ENCODE peak calls at places on chromosome 9, in six cellular contexts. R, E, B, F, G and X are unnamed samples.
A peak's percentile ranks its signal among the peaks of the same experiment; 100 is the strongest.

GRCh38 chr9:76200730-76201129 is 193.5 kb downstream of the RFK start:
- DNase-seq in R (no peak), B (no peak), E (no peak), F (no peak), G (no peak), X (no peak)

GRCh38 chr9:8764041-8764440 is 964.5 kb upstream of the DMAC1 start:
- DNase-seq in G (no peak), B (no peak), E (no peak), F (peak; percentile 33), R (no peak), X (no peak)

GRCh38 chr9:21499912-21500311 is 17.8 kb upstream of the IFNE start:
- DNase-seq in B (no peak), E (no peak), R (no peak), F (no peak), G (no peak), X (no peak)

GRCh38 chr9:104304925-104305324 is 199.1 kb upstream of the OR13F1 start:
- DNase-seq in B (no peak), E (no peak), G (no peak), F (no peak), R (no peak), X (no peak)

GRCh38 chr9:97349400-97349799 is 41.9 kb downstream of the CCDC180 start:
- DNase-seq in B (no peak), F (no peak), E (no peak), R (no peak), G (no peak), X (no peak)

GRCh38 chr9:116564266-116564793 is 122.8 kb upstream of the TRIM32 start:
- DNase-seq in E (no peak), F (no peak), R (no peak), G (no peak), B (no peak), X (no peak)

GRCh38 chr9:109047259-109047658 is 34.0 kb upstream of the CTNNAL1 start:
- DNase-seq in F (no peak), R (no peak), B (no peak), G (no peak), E (no peak), X (no peak)

GRCh38 chr9:133953976-133954709 is 38.0 kb downstream of the VAV2 start:
- DNase-seq in F (no peak), B (no peak), G (no peak), E (no peak), R (peak; percentile 61), X (no peak)

GRCh38 chr9:35708146-35708545 is 18.4 kb upstream of the TPM2 start:
- DNase-seq in G (no peak), F (no peak), B (no peak), R (no peak), E (no peak), X (no peak)

GRCh38 chr9:81669011-81669739 is 20.2 kb downstream of the TLE1 start:
- DNase-seq in B (no peak), G (no peak), E (no peak), F (no peak), R (no peak), X (no peak)

GRCh38 chr9:125820100-125820804 is 73.1 kb downstream of the PBX3 start:
- DNase-seq in E (no peak), F (no peak), G (no peak), R (no peak), B (no peak), X (no peak)

GRCh38 chr9:3658964-3659363 is 133.2 kb upstream of the RFX3 start:
- DNase-seq in R (no peak), F (no peak), G (no peak), B (no peak), E (no peak), X (no peak)

GRCh38 chr9:136088939-136089696 is 6.0 kb downstream of the NACC2 start:
- DNase-seq in E (no peak), F (peak; percentile 46), B (no peak), R (no peak), G (no peak), X (no peak)

GRCh38 chr9:4137755-4138154 is 162.1 kb downstream of the GLIS3 start:
- DNase-seq in G (no peak), E (no peak), F (no peak), B (no peak), R (no peak), X (no peak)

GRCh38 chr9:14451949-14452348 is 138.0 kb upstream of the NFIB start:
- DNase-seq in G (no peak), B (no peak), F (no peak), E (no peak), R (no peak), X (no peak)

GRCh38 chr9:21114311-21114710 is 27.3 kb downstream of the IFNW1 start:
- DNase-seq in R (no peak), G (no peak), E (no peak), F (no peak), B (no peak), X (no peak)

GRCh38 chr9:111297061-111297824 is 32.8 kb downstream of the OR2K2 start:
- DNase-seq in R (no peak), E (no peak), B (no peak), G (no peak), F (no peak), X (no peak)

GRCh38 chr9:81335879-81336421 is 353.4 kb downstream of the TLE1 start:
- DNase-seq in B (no peak), G (no peak), E (no peak), R (no peak), F (no peak), X (no peak)

GRCh38 chr9:119368179-119368578 is 1.1 kb downstream of the BRINP1 start:
- DNase-seq in E (no peak), G (no peak), B (no peak), F (no peak), R (no peak), X (no peak)

GRCh38 chr9:98860871-98861293 is 53.4 kb downstream of the GALNT12 start:
- DNase-seq in B (no peak), E (no peak), G (peak; percentile 66), F (peak; percentile 49), R (no peak), X (peak; percentile 12)

GRCh38 chr9:99720455-99721050 is 101.1 kb upstream of the NR4A3 start:
- DNase-seq in F (no peak), E (no peak), R (peak; percentile 55), G (no peak), B (no peak), X (no peak)

GRCh38 chr9:83435301-83435700 is 102.9 kb downstream of the FRMD3 start:
- DNase-seq in G (no peak), R (no peak), E (no peak), F (no peak), B (no peak), X (no peak)

GRCh38 chr9:113604393-113604792 is 140.9 kb downstream of the RGS3 start:
- DNase-seq in E (no peak), B (no peak), R (no peak), G (no peak), F (no peak), X (no peak)

GRCh38 chr9:113609562-113610318 is 146.2 kb downstream of the RGS3 start:
- DNase-seq in B (peak; percentile 97), F (peak; percentile 47), R (no peak), G (no peak), E (no peak), X (no peak)

GRCh38 chr9:113611461-113612215 is 148.1 kb downstream of the RGS3 start:
- DNase-seq in F (no peak), B (no peak), G (no peak), E (no peak), R (no peak), X (no peak)

GRCh38 chr9:113612216-113612747 is 148.8 kb downstream of the RGS3 start:
- DNase-seq in R (no peak), G (no peak), B (no peak), E (no peak), F (no peak), X (no peak)

DNA sequence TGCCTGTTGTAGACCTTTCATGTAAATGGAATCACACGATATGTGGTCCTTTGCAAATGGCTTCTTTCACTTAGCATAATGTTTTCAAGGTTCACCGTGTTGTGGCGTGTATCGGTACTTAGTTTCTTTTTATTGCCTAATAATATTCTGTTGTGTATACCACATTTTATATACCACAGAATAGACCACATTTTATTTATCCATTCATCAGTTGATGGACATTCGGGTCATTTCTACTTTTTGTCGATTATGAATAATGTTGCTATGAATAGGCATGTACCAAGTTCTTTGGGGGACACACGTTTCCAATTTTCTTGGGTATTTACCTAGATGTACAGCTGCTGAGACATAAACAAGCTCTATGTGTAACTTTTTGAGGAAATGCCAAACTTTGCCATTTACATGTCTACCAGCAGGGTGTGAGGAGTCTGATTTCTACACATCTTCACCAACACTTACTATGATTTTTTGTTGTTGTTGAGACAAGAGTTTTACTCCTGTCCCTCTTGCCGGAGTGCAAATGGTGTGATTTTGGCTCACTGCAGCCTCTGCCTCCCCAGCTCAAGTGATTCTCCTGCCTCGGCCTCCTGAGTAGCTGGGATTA is 144.7 kb downstream of the RGS3 start:
- DNase-seq in R (no peak), B (no peak), G (no peak), E (no peak), F (no peak), X (no peak)
- TF ChIP-seq SIN3A in R (no peak), B (no peak), G (no peak), E (no peak), F (no peak), X (no peak)

GRCh38 chr9:130010151-130010988 is 32.6 kb downstream of the FNBP1 start:
- DNase-seq in G (no peak), R (no peak), E (no peak), B (no peak), F (no peak), X (no peak)
- TF ChIP-seq REST in G (no peak), R (no peak), E (no peak), B (no peak), F (no peak), X (no peak)

DNA sequence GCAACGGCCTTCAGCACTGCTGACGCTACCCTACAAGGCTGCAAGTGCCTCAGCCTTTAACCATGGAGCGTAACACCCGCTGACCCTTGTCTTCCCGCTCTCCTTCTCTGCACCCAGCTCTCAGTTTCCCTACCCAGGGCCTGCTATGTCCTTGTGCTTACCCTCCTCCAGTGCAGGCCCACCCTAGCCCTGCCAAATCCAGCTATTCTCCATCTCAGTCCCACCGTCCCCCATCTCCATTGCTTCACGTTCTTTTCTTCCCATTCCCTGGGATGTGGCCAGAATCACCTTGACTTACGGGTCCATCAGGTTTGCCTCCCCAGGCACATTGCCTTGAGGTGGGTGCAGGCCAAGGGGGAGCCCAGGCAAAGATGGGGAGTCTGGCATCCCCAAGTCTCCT is 91.2 kb downstream of the PAX5 start:
- DNase-seq in R (no peak), G (no peak), B (no peak), F (no peak), E (no peak), X (no peak)
- H3K27me3 ChIP-seq in R (no peaks in the 10 kb centered on the region), G (peaks cover 24% of the 10 kb centered on the region), B (peaks cover 40% of the 10 kb centered on the region), F (no peaks in the 10 kb centered on the region), E (peaks cover 2% of the 10 kb centered on the region), X (no peaks in the 10 kb centered on the region)

DNA sequence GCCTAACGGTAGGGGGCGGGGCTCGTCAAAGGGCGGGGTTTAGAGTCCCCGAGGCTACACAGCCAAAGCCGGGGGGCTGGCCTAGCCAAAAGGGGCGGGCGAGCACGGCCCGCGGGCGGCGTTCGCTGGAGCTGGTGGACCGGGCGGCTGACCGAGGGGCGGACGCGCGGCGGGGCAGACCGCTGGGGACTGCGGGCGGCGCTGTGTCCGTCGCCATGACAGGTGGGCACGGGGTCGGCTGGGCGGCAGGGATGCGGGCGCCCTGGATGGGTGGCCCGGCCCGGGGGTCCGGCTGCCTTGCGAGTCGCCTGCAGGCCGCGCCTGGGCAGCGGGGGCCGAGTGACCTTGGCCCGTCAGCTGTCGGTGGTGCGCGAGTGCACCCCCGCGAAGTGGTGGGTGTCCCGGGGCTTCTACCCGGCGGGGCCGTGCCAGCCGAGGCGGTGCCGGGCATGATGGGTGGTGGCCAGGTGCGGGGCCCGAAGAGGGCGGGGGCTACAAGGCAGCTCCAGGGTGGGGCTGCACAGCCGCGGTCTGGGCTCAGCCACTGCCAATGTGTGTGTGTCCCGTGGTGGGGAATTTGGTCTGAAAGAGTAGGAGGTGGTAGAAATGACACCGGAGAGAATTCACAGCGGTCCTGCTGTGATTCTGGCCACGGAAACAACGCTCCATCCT is at the start of gene CARD19:
- DNase-seq in G (peak; percentile 29), E (no peak), B (no peak), R (no peak), F (no peak), X (no peak)
- TF ChIP-seq SIN3A in G (no peak), E (no peak), B (peak; percentile 57), R (no peak), F (peak; percentile 14), X (peak; percentile 39)